ENCODE peak calls at places on chromosomes 6 and 20, in four cellular contexts. Y is sigmoid colon, U is foreskin keratinocyte, E is left ventricle myocardium inferior. Q is an unnamed sample.

GRCh38 chr6:73525546-73526330 is 4.9 kb upstream of the EEF1A1 start:
- DNase-seq in Y (no peak), U (no peak), E (no peak), Q (no peak)

GRCh38 chr6:154213782-154214181 is 142.8 kb downstream of the IPCEF1 start:
- DNase-seq in Y (no peak), U (no peak), E (no peak), Q (no peak)

GRCh38 chr6:34145161-34146020 is 496 bp downstream of the GRM4 start:
- DNase-seq in Y (peak), U (peak), E (no peak), Q (no peak)

GRCh38 chr20:34534391-34535165 is 18.4 kb downstream of the DYNLRB1 start:
- DNase-seq in Y (peak), U (no peak), E (no peak), Q (no peak)

GRCh38 chr6:108961985-108962384 is 113.8 kb downstream of the ARMC2 start:
- DNase-seq in Y (no peak), U (no peak), E (no peak), Q (no peak)

GRCh38 chr6:2450546-2450945 is 205.1 kb upstream of the GMDS start:
- DNase-seq in Y (no peak), U (no peak), E (peak), Q (no peak)

GRCh38 chr6:36839819-36840379 is 655 bp upstream of the CPNE5 start:
- DNase-seq in Y (no peak), U (no peak), E (peak), Q (no peak)

GRCh38 chr6:157201083-157201482 is 122.2 kb downstream of the TMEM242 start:
- DNase-seq in Y (no peak), U (no peak), E (no peak), Q (no peak)

GRCh38 chr20:25057234-25058050 is 497 bp downstream of the ACSS1 start:
- DNase-seq in Y (peak), U (no peak), E (peak), Q (peak)

GRCh38 chr6:4698901-4699659 is 77.1 kb upstream of the CDYL start:
- DNase-seq in Y (no peak), U (no peak), E (no peak), Q (no peak)

GRCh38 chr20:1783245-1783644 is 112.0 kb upstream of the SIRPA start:
- DNase-seq in Y (no peak), U (no peak), E (no peak), Q (no peak)

GRCh38 chr6:145688493-145688905 is 46.8 kb downstream of the EPM2A start:
- DNase-seq in Y (no peak), U (no peak), E (no peak), Q (no peak)

GRCh38 chr20:41426361-41426900 is 59.8 kb upstream of the EMILIN3 start:
- DNase-seq in Y (no peak), U (no peak), E (no peak), Q (no peak)

GRCh38 chr20:11755071-11755881 is 162.4 kb upstream of the BTBD3 start:
- DNase-seq in Y (peak), U (no peak), E (no peak), Q (no peak)

GRCh38 chr20:31595654-31596411 is 9.3 kb upstream of the ID1 start:
- DNase-seq in Y (peak), U (no peak), E (peak), Q (peak)

GRCh38 chr6:89940225-89941027 is 46.2 kb downstream of the GJA10 start:
- DNase-seq in Y (peak), U (no peak), E (peak), Q (no peak)

GRCh38 chr20:38892091-38892981 is 33.9 kb upstream of the FAM83D start:
- DNase-seq in Y (no peak), U (no peak), E (no peak), Q (no peak)

GRCh38 chr20:63223121-63223825 is 7.3 kb upstream of the YTHDF1 start:
- DNase-seq in Y (no peak), U (no peak), E (no peak), Q (no peak)

GRCh38 chr20:54323227-54323734 is 115.4 kb downstream of the PFDN4 start:
- DNase-seq in Y (no peak), U (no peak), E (no peak), Q (no peak)

GRCh38 chr6:42390228-42390934 is 61.3 kb downstream of the TRERF1 start:
- DNase-seq in Y (no peak), U (no peak), E (no peak), Q (peak)

GRCh38 chr6:166776571-166776970 is 149.5 kb upstream of the RPS6KA2 start:
- DNase-seq in Y (no peak), U (no peak), E (no peak), Q (no peak)

GRCh38 chr6:146315321-146316254 is 228.0 kb upstream of the RAB32 start:
- DNase-seq in Y (no peak), U (no peak), E (no peak), Q (no peak)

GRCh38 chr6:5179917-5180316 is 80.8 kb downstream of the LYRM4 start:
- DNase-seq in Y (no peak), U (no peak), E (no peak), Q (no peak)

GRCh38 chr6:91166271-91166670 is 579.4 kb upstream of the MAP3K7 start:
- DNase-seq in Y (no peak), U (no peak), E (no peak), Q (no peak)

GRCh38 chr6:14713008-14713452 is 532.8 kb upstream of the JARID2 start:
- DNase-seq in Y (peak), U (peak), E (peak), Q (no peak)

GRCh38 chr6:132931937-132932336 is 117.6 kb downstream of the RPS12 start:
- DNase-seq in Y (no peak), U (no peak), E (no peak), Q (no peak)

GRCh38 chr6:85460951-85461805 is 11.3 kb downstream of the NT5E start:
- DNase-seq in Y (no peak), U (no peak), E (no peak), Q (no peak)

DNA sequence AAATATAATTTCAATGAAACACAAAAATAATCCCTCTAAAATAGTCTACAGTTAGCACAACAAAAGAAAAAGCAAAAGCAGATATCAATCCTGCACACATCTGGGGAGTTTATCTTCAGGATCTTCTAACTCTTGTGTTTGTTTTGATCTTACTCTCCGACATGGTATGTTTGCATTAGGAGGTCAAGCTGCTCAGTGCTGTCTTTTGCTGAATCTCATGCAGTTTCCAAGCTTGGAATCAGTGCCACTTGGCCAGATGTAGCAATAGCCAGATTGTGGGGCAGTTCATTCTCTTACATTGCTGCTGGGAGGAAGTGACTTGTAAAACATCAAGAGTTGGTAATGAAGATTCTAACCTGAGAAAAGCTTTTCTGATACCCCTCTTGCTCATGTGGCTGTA is 29.5 kb downstream of the RIOK1 start:
- DNase-seq in Y (no peak), U (no peak), E (no peak), Q (no peak)
- H3K27ac ChIP-seq in Y (no peak), U (no peak), E (no peak), Q (no peak)

DNA sequence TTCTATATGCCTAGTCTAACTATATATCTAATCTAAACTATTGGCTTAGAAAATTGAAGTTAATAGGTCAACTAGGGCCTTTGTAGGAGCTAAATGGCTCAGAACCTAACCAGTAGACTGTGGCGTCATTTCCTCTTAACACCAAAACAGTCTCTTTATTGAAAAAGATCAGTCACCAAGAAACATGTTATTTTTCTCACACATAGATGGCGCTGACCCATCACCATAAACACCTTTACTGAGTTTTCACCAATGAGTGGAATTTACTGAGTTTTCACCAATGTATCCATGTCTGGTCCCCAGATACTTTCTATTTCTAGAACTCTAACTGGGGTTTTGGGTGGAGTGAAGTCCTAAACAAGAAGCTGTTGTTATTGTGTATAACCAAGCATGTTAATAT is 636.0 kb downstream of the BCKDHB start:
- DNase-seq in Y (no peak), U (peak), E (no peak), Q (no peak)
- TF ChIP-seq CTCF in Y (no peak), U (peak), E (peak), Q (peak)

DNA sequence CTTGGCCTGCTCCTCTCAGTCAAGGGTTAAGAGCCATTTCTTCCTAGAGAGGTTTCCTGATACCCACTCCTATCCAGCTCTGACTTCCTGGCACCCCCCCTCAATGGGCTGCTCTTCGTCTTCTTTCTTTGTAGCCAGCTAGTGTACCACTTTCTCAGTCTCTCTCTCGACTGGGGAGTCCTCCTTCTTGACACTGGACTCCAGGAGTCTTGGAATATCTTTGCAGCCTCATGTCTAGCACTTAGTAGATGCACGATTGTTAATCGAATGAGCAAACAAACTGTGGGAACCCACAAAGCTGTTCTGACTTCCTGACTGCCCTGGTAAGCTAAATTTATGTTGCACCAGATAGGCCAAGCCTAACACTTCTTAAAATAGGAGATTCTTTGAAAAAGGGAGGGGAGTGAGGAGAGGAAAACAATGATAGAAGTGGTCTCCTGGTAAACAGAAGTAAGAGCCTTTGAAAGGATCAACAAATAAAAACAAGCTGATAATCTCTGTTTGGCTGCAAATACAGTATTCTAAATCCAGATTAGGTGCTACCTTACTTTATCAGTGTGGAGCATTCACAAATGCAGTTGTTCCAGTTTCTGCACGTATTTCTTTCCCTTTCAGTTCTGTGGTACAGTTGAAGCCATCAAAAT is 160.1 kb upstream of the CITED2 start:
- DNase-seq in Y (no peak), U (no peak), E (no peak), Q (no peak)
- H3K27ac ChIP-seq in Y (peak), U (no peak), E (no peak), Q (no peak)

GRCh38 chr20:50152394-50153152 is 950 bp downstream of the PEDS1 start:
- DNase-seq in Y (no peak), U (no peak), E (no peak), Q (no peak)
- TF ChIP-seq CTCF in Y (no peak), U (peak), E (no peak), Q (no peak)